ENCODE peak calls at places on chromosomes 2 and 18, in six cellular contexts. C is stimulated activated CD8-positive, alpha-beta memory T cell treated with anti-CD3 and anti-CD28 coated beads, Interleukin-4, amount 100 ng/mL, for 1 hour; J is iPS DF 6.9; L is GM13976; Z is AG09309; U is foreskin fibroblast. B is an unnamed sample.

GRCh38 chr2:157838442-157839161 is 37.5 kb downstream of the ACVR1 start:
- DNase-seq in C (no peak), J (no peak), L (no peak), Z (no peak), U (peak), B (peak)

GRCh38 chr2:188798159-188798558 is 176.0 kb upstream of the COL3A1 start:
- DNase-seq in C (no peak), J (no peak), L (no peak), Z (no peak), U (peak), B (no peak)

GRCh38 chr18:36829362-36830140 is 624 bp downstream of the KIAA1328 start:
- DNase-seq in C (no peak), J (no peak), L (no peak), Z (no peak), U (peak), B (peak)

GRCh38 chr18:43751203-43751602 is 473.9 kb upstream of the SYT4 start:
- DNase-seq in C (no peak), J (no peak), L (no peak), Z (no peak), U (no peak), B (no peak)

GRCh38 chr2:9715238-9715637 is 84.4 kb upstream of the YWHAQ start:
- DNase-seq in C (no peak), J (no peak), L (no peak), Z (no peak), U (no peak), B (no peak)

GRCh38 chr18:32930695-32931301 is 158.0 kb upstream of the KLHL14 start:
- DNase-seq in C (no peak), J (no peak), L (peak), Z (peak), U (peak), B (no peak)

GRCh38 chr2:75310915-75311314 is 111.6 kb upstream of the TACR1 start:
- DNase-seq in C (no peak), J (no peak), L (no peak), Z (no peak), U (peak), B (no peak)

GRCh38 chr18:61929881-61930640 is 37.3 kb upstream of the RNF152 start:
- DNase-seq in C (no peak), J (no peak), L (no peak), Z (no peak), U (no peak), B (no peak)

GRCh38 chr18:23276456-23276855 is 141.2 kb downstream of the CABLES1 start:
- DNase-seq in C (no peak), J (no peak), L (no peak), Z (no peak), U (peak), B (no peak)

GRCh38 chr2:57146951-57147350 is 899.7 kb upstream of the VRK2 start:
- DNase-seq in C (no peak), J (no peak), L (no peak), Z (no peak), U (no peak), B (no peak)

GRCh38 chr2:47631840-47632398 is 151.0 kb upstream of the MSH6 start:
- DNase-seq in C (no peak), J (no peak), L (no peak), Z (peak), U (peak), B (no peak)

GRCh38 chr2:58633576-58634365 is 392.6 kb upstream of the FANCL start:
- DNase-seq in C (no peak), J (no peak), L (no peak), Z (no peak), U (peak), B (no peak)

GRCh38 chr18:47545613-47546012 is 294.2 kb upstream of the SKOR2 start:
- DNase-seq in C (no peak), J (no peak), L (no peak), Z (no peak), U (no peak), B (no peak)

GRCh38 chr2:30628341-30628740 is 178.9 kb downstream of the CAPN13 start:
- DNase-seq in C (no peak), J (no peak), L (no peak), Z (no peak), U (peak), B (no peak)

GRCh38 chr2:42141687-42142475 is 27.3 kb upstream of the EML4 start:
- DNase-seq in C (no peak), J (no peak), L (no peak), Z (peak), U (peak), B (peak)

GRCh38 chr2:174428214-174428613 is 32.7 kb downstream of the SCRN3 start:
- DNase-seq in C (no peak), J (no peak), L (no peak), Z (no peak), U (no peak), B (no peak)

GRCh38 chr18:78719821-78720220 is 259.8 kb upstream of the SALL3 start:
- DNase-seq in C (no peak), J (no peak), L (no peak), Z (no peak), U (no peak), B (no peak)

GRCh38 chr2:106336740-106337139 is 131.5 kb downstream of the RGPD3 start:
- DNase-seq in C (no peak), J (no peak), L (no peak), Z (no peak), U (no peak), B (no peak)

GRCh38 chr2:143070688-143071087 is 58.5 kb upstream of the ARHGAP15 start:
- DNase-seq in C (no peak), J (no peak), L (no peak), Z (no peak), U (no peak), B (no peak)

GRCh38 chr18:75107931-75108276 is 101.0 kb downstream of the PTGR3 start:
- DNase-seq in C (no peak), J (no peak), L (no peak), Z (no peak), U (no peak), B (no peak)

GRCh38 chr2:109410021-109410815 is 203.5 kb downstream of the SEPTIN10 start:
- DNase-seq in C (no peak), J (no peak), L (no peak), Z (no peak), U (peak), B (no peak)

GRCh38 chr2:48277153-48277552 is 252.8 kb upstream of the STON1 start:
- DNase-seq in C (no peak), J (no peak), L (no peak), Z (no peak), U (no peak), B (no peak)

GRCh38 chr2:74436804-74437695 is 4.7 kb downstream of the RTKN start:
- DNase-seq in C (no peak), J (no peak), L (peak), Z (no peak), U (no peak), B (no peak)

GRCh38 chr2:96727431-96727830 is 12.4 kb downstream of the LMAN2L start:
- DNase-seq in C (no peak), J (no peak), L (no peak), Z (peak), U (peak), B (no peak)

GRCh38 chr2:48391576-48391975 is 138.4 kb upstream of the STON1 start:
- DNase-seq in C (no peak), J (no peak), L (no peak), Z (no peak), U (no peak), B (no peak)

GRCh38 chr2:216139884-216140283 is 30.7 kb downstream of the XRCC5 start:
- DNase-seq in C (no peak), J (no peak), L (peak), Z (no peak), U (no peak), B (no peak)

GRCh38 chr2:152718909-152719645 is 657 bp downstream of the ARL6IP6 start:
- DNase-seq in C (no peak), J (no peak), L (peak), Z (no peak), U (peak), B (peak)

GRCh38 chr2:1658394-1659151 is 85.7 kb downstream of the PXDN start:
- DNase-seq in C (no peak), J (no peak), L (no peak), Z (no peak), U (no peak), B (no peak)

GRCh38 chr2:101776172-101777043 is 78.9 kb downstream of the MAP4K4 start:
- DNase-seq in C (no peak), J (no peak), L (no peak), Z (no peak), U (no peak), B (no peak)

GRCh38 chr2:134320930-134321329 is 67.1 kb downstream of the MGAT5 start:
- DNase-seq in C (no peak), J (no peak), L (no peak), Z (no peak), U (no peak), B (no peak)

GRCh38 chr2:187462839-187463238 is 14.8 kb upstream of the CALCRL start:
- DNase-seq in C (no peak), J (no peak), L (no peak), Z (no peak), U (peak), B (no peak)

GRCh38 chr18:13416208-13416607 is 197.6 kb downstream of the LDLRAD4 start:
- DNase-seq in C (no peak), J (no peak), L (no peak), Z (no peak), U (no peak), B (peak)

GRCh38 chr2:24613154-24613814 is 122.2 kb downstream of the NCOA1 start:
- DNase-seq in C (no peak), J (peak), L (peak), Z (peak), U (peak), B (no peak)

B was measured in pons.